ENCODE peak calls at places on chromosomes 6 and 20, in seven cellular contexts. L is heart right ventricle; Y is NCI-H1417; O is stomach; X is stimulated activated naive CD8-positive, alpha-beta T cell treated with anti-CD3 and anti-CD28 coated beads, Interleukin-15, amount 100 ng/mL, for 72 hours; B is GDM1; Z is activated CD8-positive, alpha-beta memory T cell treated with anti-CD3 and anti-CD28 coated beads for 48 hours. P is an unnamed sample.

GRCh38 chr6:143536866-143537691 is 25.6 kb upstream of the FUCA2 start:
- DNase-seq in X (peak; percentile 73), L (peak; percentile 75), Z (peak; percentile 27), B (peak; percentile 62), Y (peak; percentile 74), O (peak; percentile 68), P (peak; percentile 85)

GRCh38 chr6:351011-351866 is 40.3 kb upstream of the IRF4 start:
- DNase-seq in Y (no peak), O (no peak), X (no peak), B (no peak), L (peak; percentile 9), Z (no peak), P (no peak)

GRCh38 chr6:128364766-128365519 is 155.5 kb downstream of the PTPRK start:
- DNase-seq in L (no peak), B (no peak), X (no peak), O (no peak), Y (no peak), Z (no peak), P (no peak)

GRCh38 chr20:7617797-7618196 is 322.5 kb downstream of the HAO1 start:
- DNase-seq in Z (no peak), X (no peak), O (no peak), L (no peak), Y (no peak), B (no peak), P (no peak)

GRCh38 chr6:111503194-111503593 is 20.2 kb upstream of the REV3L start:
- DNase-seq in Z (no peak), L (no peak), B (no peak), X (no peak), Y (no peak), O (no peak), P (no peak)

GRCh38 chr6:42338573-42339218 is 113.0 kb downstream of the TRERF1 start:
- DNase-seq in B (no peak), Z (no peak), L (no peak), O (no peak), X (no peak), Y (no peak), P (no peak)

GRCh38 chr6:131694832-131695426 is 6.3 kb downstream of the OR2A4 start:
- DNase-seq in Z (no peak), B (peak; percentile 26), L (no peak), O (peak; percentile 42), Y (peak; percentile 62), X (peak; percentile 44), P (peak; percentile 31)

GRCh38 chr6:89501239-89501638 is 68.3 kb downstream of the ANKRD6 start:
- DNase-seq in Y (no peak), L (no peak), Z (no peak), X (no peak), O (no peak), B (no peak), P (no peak)

GRCh38 chr6:113381232-113381631 is 475.9 kb upstream of the MARCKS start:
- DNase-seq in Y (no peak), Z (no peak), B (no peak), L (no peak), O (no peak), X (no peak), P (no peak)

GRCh38 chr20:43331911-43332310 is 125.8 kb upstream of the SRSF6 start:
- DNase-seq in L (peak; percentile 25), Z (no peak), Y (no peak), O (no peak), B (no peak), X (no peak), P (no peak)

GRCh38 chr20:1298166-1298565 is 30.8 kb downstream of the SDCBP2 start:
- DNase-seq in X (no peak), B (no peak), Z (no peak), Y (no peak), O (no peak), L (no peak), P (no peak)

GRCh38 chr6:120826253-120826652 is 508.0 kb downstream of the TBC1D32 start:
- DNase-seq in B (no peak), O (peak; percentile 55), Y (peak; percentile 9), X (no peak), L (no peak), Z (no peak), P (peak; percentile 9)

GRCh38 chr6:52399511-52400315 is 20.4 kb upstream of the EFHC1 start:
- DNase-seq in Z (no peak), X (no peak), L (no peak), Y (peak; percentile 5), O (no peak), B (peak; percentile 6), P (no peak)

GRCh38 chr6:5997420-5998093 is 9.2 kb downstream of the NRN1 start:
- DNase-seq in O (no peak), B (no peak), Y (no peak), Z (no peak), L (peak; percentile 36), X (no peak), P (no peak)

GRCh38 chr6:135088818-135089809 is 34.5 kb upstream of the HBS1L start:
- DNase-seq in O (no peak), X (peak; percentile 71), Z (no peak), Y (peak; percentile 9), L (no peak), B (no peak), P (peak; percentile 85)

GRCh38 chr6:16722616-16723015 is 38.6 kb downstream of the ATXN1 start:
- DNase-seq in Z (no peak), X (no peak), Y (no peak), O (no peak), B (no peak), L (no peak), P (no peak)

GRCh38 chr6:139602577-139602976 is 228.1 kb upstream of the CITED2 start:
- DNase-seq in L (no peak), Z (no peak), X (no peak), B (no peak), Y (no peak), O (no peak), P (no peak)

GRCh38 chr6:114216789-114217467 is 125.9 kb downstream of the HS3ST5 start:
- DNase-seq in Z (no peak), X (no peak), L (no peak), O (no peak), B (no peak), Y (no peak), P (no peak)

GRCh38 chr6:166307082-166307980 is 861 bp downstream of the PRR18 start:
- DNase-seq in Z (no peak), L (no peak), O (no peak), B (no peak), X (peak; percentile 38), Y (peak; percentile 82), P (no peak)

GRCh38 chr6:43890197-43891062 is 120.4 kb downstream of the VEGFA start:
- DNase-seq in X (no peak), L (no peak), Y (peak; percentile 64), Z (no peak), O (no peak), B (no peak), P (no peak)

GRCh38 chr6:13372688-13373487 is 44.6 kb upstream of the TBC1D7 start:
- DNase-seq in O (no peak), L (no peak), Z (no peak), X (no peak), B (no peak), Y (no peak), P (no peak)

GRCh38 chr6:41939091-41939847 is 2.3 kb downstream of the CCND3 start:
- DNase-seq in O (peak; percentile 30), X (peak; percentile 66), L (peak; percentile 33), Z (no peak), Y (no peak), B (peak; percentile 92), P (peak; percentile 97)

GRCh38 chr6:34730006-34730405 is 27.3 kb upstream of the SNRPC start:
- DNase-seq in O (no peak), Y (no peak), Z (no peak), B (no peak), X (no peak), L (no peak), P (no peak)

GRCh38 chr6:50087231-50087954 is 37.7 kb upstream of the DEFB112 start:
- DNase-seq in B (no peak), L (no peak), Z (no peak), O (no peak), X (no peak), Y (no peak), P (no peak)

GRCh38 chr6:15628499-15629131 is 34.2 kb downstream of the DTNBP1 start:
- DNase-seq in O (no peak), Z (no peak), Y (no peak), L (no peak), X (peak; percentile 63), B (no peak), P (no peak)

P was measured in HL-60.